ENCODE peak calls at places on chromosomes 6 and 20, in eight cellular contexts. Y, V, O, D, K, C, G and L are unnamed samples.

GRCh38 chr20:36644032-36644712 is 1.8 kb downstream of the SLA2 start:
- DNase-seq in V (peak), Y (no peak), D (no peak), K (no peak), C (no peak), O (no peak), G (no peak), L (no peak)

GRCh38 chr6:35166160-35166919 is 25.2 kb upstream of the TCP11 start:
- DNase-seq in G (no peak), D (no peak), O (no peak), C (no peak), V (no peak), Y (no peak), K (no peak), L (no peak)

GRCh38 chr6:100035873-100036653 is 42.0 kb upstream of the MCHR2 start:
- DNase-seq in V (no peak), C (no peak), O (no peak), D (peak), Y (no peak), G (no peak), K (no peak), L (no peak)

GRCh38 chr6:149166324-149166723 is 151.2 kb upstream of the TAB2 start:
- DNase-seq in K (no peak), D (no peak), Y (no peak), V (no peak), O (peak), G (peak), C (no peak), L (peak)

GRCh38 chr20:47220161-47220582 is 136.3 kb downstream of the ZMYND8 start:
- DNase-seq in K (peak), D (peak), C (peak), G (peak), Y (peak), V (peak), O (peak), L (peak)

GRCh38 chr6:14001329-14002012 is 76.7 kb downstream of the RNF182 start:
- DNase-seq in Y (no peak), G (peak), K (no peak), V (no peak), C (no peak), O (peak), D (peak), L (peak)

GRCh38 chr20:25076731-25077609 is 5.0 kb downstream of the VSX1 start:
- DNase-seq in Y (no peak), C (no peak), K (peak), G (peak), O (peak), D (peak), V (no peak), L (no peak)

GRCh38 chr6:27208042-27208441 is 39.5 kb upstream of the PRSS16 start:
- DNase-seq in C (no peak), D (no peak), V (no peak), G (no peak), Y (no peak), K (no peak), O (no peak), L (no peak)

GRCh38 chr6:116088946-116089345 is 11.7 kb upstream of the NT5DC1 start:
- DNase-seq in K (no peak), D (no peak), G (no peak), O (no peak), C (no peak), Y (no peak), V (no peak), L (peak)

GRCh38 chr20:53609501-53610445 is 16.1 kb upstream of the ZNF217 start:
- DNase-seq in G (peak), V (peak), K (peak), D (peak), Y (no peak), C (no peak), O (no peak), L (no peak)

GRCh38 chr6:71533939-71534379 is 245.3 kb downstream of the OGFRL1 start:
- DNase-seq in K (peak), O (peak), D (peak), G (peak), C (peak), Y (no peak), V (no peak), L (peak)

GRCh38 chr6:157571995-157572394 is 191.0 kb downstream of the ZDHHC14 start:
- DNase-seq in C (no peak), O (no peak), G (no peak), V (no peak), K (no peak), Y (no peak), D (no peak), L (no peak)